ENCODE peak calls at places on chromosomes 13 and 19, in six cellular contexts. M, F, Q, A, G and T are unnamed samples.

GRCh38 chr19:43651758-43652545 is 12.3 kb upstream of the CADM4 start:
- DNase-seq in M (peak), F (peak), Q (peak), A (peak), G (peak), T (no peak)

GRCh38 chr19:42132030-42132628 is at the start of gene POU2F2:
- DNase-seq in M (no peak), F (no peak), Q (no peak), A (no peak), G (no peak), T (no peak)

GRCh38 chr19:2334426-2334825 is 5.9 kb downstream of the SPPL2B start:
- DNase-seq in M (no peak), F (no peak), Q (no peak), A (no peak), G (no peak), T (no peak)

GRCh38 chr19:5801796-5802616 is 2.9 kb upstream of the NRTN start:
- DNase-seq in M (peak), F (peak), Q (no peak), A (no peak), G (peak), T (peak)

GRCh38 chr19:53870485-53870844 is 2.8 kb downstream of the MYADM start:
- DNase-seq in M (no peak), F (no peak), Q (no peak), A (no peak), G (no peak), T (no peak)

GRCh38 chr13:91200486-91200885 is 147.0 kb upstream of the MIR17HG start:
- DNase-seq in M (no peak), F (no peak), Q (no peak), A (no peak), G (no peak), T (no peak)

GRCh38 chr19:16566702-16567101 is 5.5 kb downstream of the SLC35E1 start:
- DNase-seq in M (no peak), F (no peak), Q (no peak), A (no peak), G (no peak), T (no peak)

GRCh38 chr19:16386619-16387240 is 62.1 kb downstream of the KLF2 start:
- DNase-seq in M (peak), F (peak), Q (no peak), A (peak), G (peak), T (no peak)

GRCh38 chr13:78701383-78701782 is 42.4 kb upstream of the OBI1 start:
- DNase-seq in M (peak), F (no peak), Q (no peak), A (no peak), G (no peak), T (no peak)

GRCh38 chr19:35262101-35262761 is 6.5 kb upstream of the USF2 start:
- DNase-seq in M (no peak), F (no peak), Q (peak), A (no peak), G (no peak), T (no peak)

GRCh38 chr19:39398297-39398864 is 7.2 kb downstream of the MED29 start:
- DNase-seq in M (peak), F (no peak), Q (no peak), A (no peak), G (no peak), T (no peak)

GRCh38 chr19:2127758-2128157 is 23.6 kb downstream of the AP3D1 start:
- DNase-seq in M (no peak), F (no peak), Q (no peak), A (no peak), G (no peak), T (no peak)

GRCh38 chr19:29945017-29945416 is 3.0 kb downstream of the URI1 start:
- DNase-seq in M (no peak), F (no peak), Q (no peak), A (no peak), G (no peak), T (no peak)

GRCh38 chr19:1168877-1169791 is 4.9 kb downstream of the SBNO2 start:
- DNase-seq in M (peak), F (no peak), Q (no peak), A (no peak), G (no peak), T (no peak)

GRCh38 chr13:97255515-97255999 is 33.4 kb downstream of the MBNL2 start:
- DNase-seq in M (no peak), F (no peak), Q (no peak), A (no peak), G (no peak), T (no peak)

GRCh38 chr19:50328257-50329145 is 676 bp downstream of the KCNC3 start:
- DNase-seq in M (no peak), F (peak), Q (no peak), A (no peak), G (peak), T (no peak)

GRCh38 chr13:70385852-70386251 is 277.6 kb upstream of the KLHL1 start:
- DNase-seq in M (no peak), F (no peak), Q (no peak), A (no peak), G (no peak), T (no peak)

GRCh38 chr13:90846956-90847355 is 500.5 kb upstream of the MIR17HG start:
- DNase-seq in M (no peak), F (no peak), Q (no peak), A (no peak), G (peak), T (no peak)

GRCh38 chr19:6861683-6862286 is 25.6 kb upstream of the ADGRE1 start:
- DNase-seq in M (no peak), F (no peak), Q (no peak), A (no peak), G (no peak), T (no peak)

GRCh38 chr19:47049307-47049700 is 880 bp upstream of the TMEM160 start:
- DNase-seq in M (peak), F (no peak), Q (no peak), A (no peak), G (no peak), T (no peak)

GRCh38 chr13:62014299-62014698 is 598.6 kb upstream of the PCDH20 start:
- DNase-seq in M (peak), F (no peak), Q (no peak), A (peak), G (peak), T (peak)

GRCh38 chr13:87331178-87331577 is 340.0 kb upstream of the SLITRK5 start:
- DNase-seq in M (peak), F (no peak), Q (no peak), A (no peak), G (no peak), T (no peak)

GRCh38 chr13:60398949-60399589 is 2.0 kb downstream of the TDRD3 start:
- DNase-seq in M (peak), F (no peak), Q (no peak), A (no peak), G (no peak), T (no peak)

GRCh38 chr13:30742896-30743295 is 7.6 kb downstream of the ALOX5AP start:
- DNase-seq in M (no peak), F (no peak), Q (no peak), A (no peak), G (no peak), T (no peak)

GRCh38 chr19:29075149-29075548 is 137.8 kb downstream of the UQCRFS1 start:
- DNase-seq in M (no peak), F (no peak), Q (no peak), A (no peak), G (no peak), T (no peak)

GRCh38 chr19:50798116-50798942 is 8.1 kb downstream of the ACP4 start:
- DNase-seq in M (no peak), F (no peak), Q (no peak), A (no peak), G (peak), T (no peak)

GRCh38 chr13:57595775-57596174 is 35.8 kb upstream of the PCDH17 start:
- DNase-seq in M (no peak), F (no peak), Q (no peak), A (no peak), G (no peak), T (no peak)

GRCh38 chr13:112722433-112723250 is 32.8 kb downstream of the ATP11A start:
- DNase-seq in M (peak), F (no peak), Q (no peak), A (no peak), G (no peak), T (no peak)

GRCh38 chr13:78867655-78868054 is 208.7 kb upstream of the OBI1 start:
- DNase-seq in M (no peak), F (no peak), Q (no peak), A (no peak), G (no peak), T (no peak)

GRCh38 chr19:45450042-45450380 is 17.8 kb upstream of the FOSB start:
- DNase-seq in M (no peak), F (no peak), Q (no peak), A (no peak), G (no peak), T (no peak)

GRCh38 chr19:14165986-14166385 is 29.6 kb upstream of the ASF1B start:
- DNase-seq in M (no peak), F (no peak), Q (no peak), A (no peak), G (peak), T (no peak)

GRCh38 chr19:37361994-37362393 is 8.9 kb upstream of the ZNF527 start:
- DNase-seq in M (peak), F (no peak), Q (no peak), A (no peak), G (no peak), T (no peak)

GRCh38 chr13:33992891-33993336 is 175.0 kb downstream of the RFC3 start:
- DNase-seq in M (no peak), F (no peak), Q (no peak), A (no peak), G (no peak), T (no peak)